ENCODE peak calls at places on chromosomes 7 and 10, in five cellular contexts. F is HCT116, K is HEK293T, D is body of pancreas, E is NCI-H1417 treated with DMSO at 0.1 percent for 48 hours. R is an unnamed sample.

GRCh38 chr10:23088609-23089008 is 6.8 kb upstream of the MSRB2 start:
- DNase-seq in F (no peak), K (no peak), D (no peak), E (no peak), R (no peak)

GRCh38 chr7:36658603-36659516 is 65.4 kb downstream of the AOAH start:
- DNase-seq in E (no peak), D (peak; percentile 36), K (no peak), F (no peak), R (peak; percentile 94)

GRCh38 chr10:58753425-58753824 is 240.8 kb downstream of the BICC1 start:
- DNase-seq in F (no peak), K (no peak), D (no peak), E (no peak), R (no peak)

GRCh38 chr7:139648941-139649425 is 125.5 kb downstream of the CLEC2L start:
- DNase-seq in K (no peak), D (peak; percentile 25), E (peak; percentile 38), F (no peak), R (no peak)

GRCh38 chr10:122390679-122391078 is 16.2 kb downstream of the PLEKHA1 start:
- DNase-seq in F (no peak), K (no peak), D (no peak), E (no peak), R (no peak)

GRCh38 chr7:101116898-101117297 is 10.0 kb upstream of the SERPINE1 start:
- DNase-seq in E (no peak), F (no peak), D (no peak), K (no peak), R (no peak)

GRCh38 chr10:28470873-28471704 is 61.8 kb upstream of the WAC start:
- DNase-seq in E (no peak), K (no peak), D (no peak), F (no peak), R (no peak)

GRCh38 chr10:91796332-91797076 is 1.7 kb upstream of the TNKS2 start:
- DNase-seq in D (peak; percentile 72), E (no peak), K (peak; percentile 16), F (no peak), R (no peak)

GRCh38 chr7:156751319-156751718 is 110.7 kb downstream of the RNF32 start:
- DNase-seq in D (no peak), E (no peak), K (no peak), F (peak; percentile 42), R (peak; percentile 99)

GRCh38 chr7:26705567-26705966 is 158.8 kb downstream of the SKAP2 start:
- DNase-seq in D (peak; percentile 8), E (no peak), F (no peak), K (no peak), R (peak; percentile 90)

GRCh38 chr10:17590969-17591645 is 26.1 kb downstream of the HACD1 start:
- DNase-seq in E (no peak), K (no peak), D (no peak), F (no peak), R (no peak)

GRCh38 chr10:126538439-126539140 is 131.9 kb downstream of the C10orf90 start:
- DNase-seq in D (peak; percentile 51), K (no peak), E (no peak), F (no peak), R (no peak)

GRCh38 chr10:123318516-123318915 is 164.3 kb downstream of the BUB3 start:
- DNase-seq in D (no peak), K (no peak), F (no peak), E (no peak), R (no peak)

GRCh38 chr7:875051-875450 is 1.3 kb upstream of the GET4 start:
- DNase-seq in K (no peak), E (peak; percentile 73), F (no peak), D (no peak), R (no peak)

GRCh38 chr10:95278061-95278988 is 12.5 kb downstream of the PDLIM1 start:
- DNase-seq in D (no peak), F (no peak), K (no peak), E (no peak), R (peak; percentile 46)

GRCh38 chr7:24870766-24871165 is 109.2 kb downstream of the OSBPL3 start:
- DNase-seq in D (no peak), K (no peak), F (no peak), E (no peak), R (no peak)

GRCh38 chr10:69414036-69415018 is 2.4 kb downstream of the TACR2 start:
- DNase-seq in D (no peak), F (no peak), K (no peak), E (no peak), R (no peak)

R was measured in astrocyte.